ENCODE peak calls at places on chromosomes 3 and 15, in seven cellular contexts. One of them, this sample, is unnamed.

GRCh38 chr3:40505599-40506462 is at the start of gene ZNF620:
- DNase-seq in A549: peak; percentile 62
- DNase-seq in vagina: no peak
- DNase-seq in psoas muscle: peak; percentile 86
- DNase-seq in Panc1: no peak
- DNase-seq in gastrocnemius medialis: peak; percentile 41
- DNase-seq in cardiac muscle cell: peak; percentile 96
- DNase-seq in this sample: peak; percentile 90

GRCh38 chr3:99503350-99503749 is 135.0 kb upstream of the COL8A1 start:
- DNase-seq in A549: no peak
- DNase-seq in Panc1: no peak
- DNase-seq in psoas muscle: peak; percentile 48
- DNase-seq in gastrocnemius medialis: no peak
- DNase-seq in vagina: no peak
- DNase-seq in cardiac muscle cell: no peak
- DNase-seq in this sample: no peak

GRCh38 chr15:89486726-89487050 is 9.7 kb downstream of the RHCG start:
- DNase-seq in psoas muscle: no peak
- DNase-seq in vagina: no peak
- DNase-seq in gastrocnemius medialis: no peak
- DNase-seq in Panc1: no peak
- DNase-seq in cardiac muscle cell: no peak
- DNase-seq in A549: no peak
- DNase-seq in this sample: peak; percentile 22

GRCh38 chr3:52259035-52259434 is 13.5 kb downstream of the PPM1M start:
- DNase-seq in psoas muscle: no peak
- DNase-seq in A549: no peak
- DNase-seq in vagina: no peak
- DNase-seq in gastrocnemius medialis: no peak
- DNase-seq in Panc1: no peak
- DNase-seq in cardiac muscle cell: no peak
- DNase-seq in this sample: no peak

GRCh38 chr15:57696146-57696545 is 10.4 kb upstream of the POLR2M start:
- DNase-seq in vagina: no peak
- DNase-seq in psoas muscle: no peak
- DNase-seq in Panc1: no peak
- DNase-seq in A549: no peak
- DNase-seq in gastrocnemius medialis: no peak
- DNase-seq in cardiac muscle cell: no peak
- DNase-seq in this sample: no peak

GRCh38 chr15:80484312-80484981 is 80.3 kb downstream of the ARNT2 start:
- DNase-seq in psoas muscle: no peak
- DNase-seq in Panc1: no peak
- DNase-seq in vagina: no peak
- DNase-seq in cardiac muscle cell: no peak
- DNase-seq in gastrocnemius medialis: no peak
- DNase-seq in A549: no peak
- DNase-seq in this sample: no peak

GRCh38 chr3:58164199-58164879 is 46.4 kb downstream of the DNASE1L3 start:
- DNase-seq in vagina: no peak
- DNase-seq in gastrocnemius medialis: no peak
- DNase-seq in psoas muscle: no peak
- DNase-seq in cardiac muscle cell: no peak
- DNase-seq in A549: peak; percentile 72
- DNase-seq in Panc1: peak; percentile 72
- DNase-seq in this sample: peak; percentile 84

GRCh38 chr3:82643948-82644347 is 882.5 kb upstream of the GBE1 start:
- DNase-seq in vagina: no peak
- DNase-seq in cardiac muscle cell: peak; percentile 45
- DNase-seq in gastrocnemius medialis: no peak
- DNase-seq in Panc1: no peak
- DNase-seq in A549: no peak
- DNase-seq in psoas muscle: no peak
- DNase-seq in this sample: peak; percentile 46

GRCh38 chr15:101805605-101806345 is 2.5 kb downstream of the OR4F6 start:
- DNase-seq in vagina: no peak
- DNase-seq in cardiac muscle cell: no peak
- DNase-seq in psoas muscle: no peak
- DNase-seq in gastrocnemius medialis: no peak
- DNase-seq in Panc1: no peak
- DNase-seq in A549: no peak
- DNase-seq in this sample: no peak

GRCh38 chr15:25798207-25798931 is 64.8 kb downstream of the ATP10A start:
- DNase-seq in vagina: no peak
- DNase-seq in psoas muscle: no peak
- DNase-seq in gastrocnemius medialis: no peak
- DNase-seq in Panc1: no peak
- DNase-seq in A549: no peak
- DNase-seq in cardiac muscle cell: no peak
- DNase-seq in this sample: no peak

GRCh38 chr3:183098538-183099025 is 714 bp downstream of the MCCC1 start:
- DNase-seq in cardiac muscle cell: no peak
- DNase-seq in vagina: no peak
- DNase-seq in psoas muscle: no peak
- DNase-seq in gastrocnemius medialis: no peak
- DNase-seq in Panc1: no peak
- DNase-seq in A549: no peak
- DNase-seq in this sample: no peak

GRCh38 chr15:33699691-33700447 is 268.4 kb upstream of the CHRM5 start:
- DNase-seq in Panc1: no peak
- DNase-seq in A549: no peak
- DNase-seq in gastrocnemius medialis: no peak
- DNase-seq in vagina: no peak
- DNase-seq in psoas muscle: no peak
- DNase-seq in cardiac muscle cell: peak; percentile 37
- DNase-seq in this sample: no peak

GRCh38 chr3:71066849-71067261 is 516.7 kb downstream of the FOXP1 start:
- DNase-seq in gastrocnemius medialis: no peak
- DNase-seq in A549: no peak
- DNase-seq in Panc1: no peak
- DNase-seq in psoas muscle: no peak
- DNase-seq in cardiac muscle cell: no peak
- DNase-seq in vagina: no peak
- DNase-seq in this sample: no peak

GRCh38 chr15:33292718-33293307 is 18.0 kb upstream of the RYR3 start:
- DNase-seq in psoas muscle: no peak
- DNase-seq in cardiac muscle cell: peak; percentile 84
- DNase-seq in vagina: no peak
- DNase-seq in Panc1: peak; percentile 32
- DNase-seq in gastrocnemius medialis: no peak
- DNase-seq in A549: peak; percentile 59
- DNase-seq in this sample: peak; percentile 82

GRCh38 chr3:50630916-50631315 is 14.0 kb downstream of the MAPKAPK3 start:
- DNase-seq in vagina: no peak
- DNase-seq in cardiac muscle cell: no peak
- DNase-seq in Panc1: no peak
- DNase-seq in A549: no peak
- DNase-seq in gastrocnemius medialis: no peak
- DNase-seq in psoas muscle: no peak
- DNase-seq in this sample: no peak

GRCh38 chr3:125048282-125048681 is 7.5 kb downstream of the HEG1 start:
- DNase-seq in psoas muscle: no peak
- DNase-seq in Panc1: no peak
- DNase-seq in cardiac muscle cell: no peak
- DNase-seq in gastrocnemius medialis: no peak
- DNase-seq in A549: no peak
- DNase-seq in vagina: no peak
- DNase-seq in this sample: no peak

GRCh38 chr3:126939347-126939735 is 43.6 kb upstream of the PLXNA1 start:
- DNase-seq in gastrocnemius medialis: no peak
- DNase-seq in psoas muscle: no peak
- DNase-seq in A549: no peak
- DNase-seq in Panc1: no peak
- DNase-seq in vagina: no peak
- DNase-seq in cardiac muscle cell: peak; percentile 36
- DNase-seq in this sample: no peak

GRCh38 chr3:197329382-197329781 is 31.0 kb upstream of the DLG1 start:
- DNase-seq in vagina: no peak
- DNase-seq in gastrocnemius medialis: no peak
- DNase-seq in psoas muscle: no peak
- DNase-seq in Panc1: no peak
- DNase-seq in cardiac muscle cell: no peak
- DNase-seq in A549: no peak
- DNase-seq in this sample: no peak

GRCh38 chr3:197327701-197328100 is 29.3 kb upstream of the DLG1 start:
- DNase-seq in psoas muscle: no peak
- DNase-seq in vagina: no peak
- DNase-seq in A549: no peak
- DNase-seq in cardiac muscle cell: no peak
- DNase-seq in gastrocnemius medialis: peak; percentile 20
- DNase-seq in Panc1: no peak
- DNase-seq in this sample: no peak

GRCh38 chr3:197328198-197328597 is 29.8 kb upstream of the DLG1 start:
- DNase-seq in gastrocnemius medialis: no peak
- DNase-seq in cardiac muscle cell: no peak
- DNase-seq in Panc1: no peak
- DNase-seq in psoas muscle: no peak
- DNase-seq in vagina: no peak
- DNase-seq in A549: no peak
- DNase-seq in this sample: no peak

GRCh38 chr3:197333901-197334639 is 35.7 kb upstream of the DLG1 start:
- DNase-seq in A549: no peak
- DNase-seq in vagina: no peak
- DNase-seq in psoas muscle: no peak
- DNase-seq in cardiac muscle cell: peak; percentile 42
- DNase-seq in gastrocnemius medialis: no peak
- DNase-seq in Panc1: no peak
- DNase-seq in this sample: no peak

DNA sequence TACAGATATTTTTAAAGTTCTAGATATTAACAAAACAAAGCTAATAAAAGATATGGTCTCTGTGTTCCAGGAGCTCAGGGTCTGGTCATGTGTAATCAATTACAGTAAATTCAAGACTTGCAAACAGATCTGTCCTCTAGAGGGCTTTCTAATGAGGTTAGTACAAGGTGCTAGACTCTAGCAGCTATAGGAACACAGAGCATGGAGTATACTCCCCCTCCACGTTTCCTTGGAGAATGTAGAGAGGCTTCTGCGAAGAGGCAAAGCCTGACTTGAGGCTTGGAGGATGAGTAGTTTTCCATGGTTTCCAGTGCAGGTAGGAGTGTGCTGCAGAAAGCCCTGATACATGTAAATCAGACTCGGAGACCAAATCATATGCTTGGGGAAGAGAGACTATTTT is 32.7 kb upstream of the DLG1 start:
- DNase-seq in A549: no peak
- DNase-seq in vagina: no peak
- DNase-seq in gastrocnemius medialis: no peak
- DNase-seq in Panc1: no peak
- DNase-seq in cardiac muscle cell: no peak
- DNase-seq in psoas muscle: no peak
- DNase-seq in this sample: no peak
- TF ChIP-seq CTCF in A549: no peak
- TF ChIP-seq CTCF in vagina: no peak
- TF ChIP-seq CTCF in gastrocnemius medialis: no peak
- TF ChIP-seq CTCF in Panc1: no peak
- TF ChIP-seq CTCF in cardiac muscle cell: peak; percentile 26
- TF ChIP-seq CTCF in psoas muscle: no peak
- TF ChIP-seq CTCF in this sample: no peak

GRCh38 chr15:100041380-100041779 is 300.4 kb downstream of the ADAMTS17 start:
- DNase-seq in Panc1: no peak
- DNase-seq in psoas muscle: no peak
- DNase-seq in A549: no peak
- DNase-seq in vagina: no peak
- DNase-seq in cardiac muscle cell: no peak
- DNase-seq in gastrocnemius medialis: no peak
- DNase-seq in this sample: no peak

GRCh38 chr15:100039994-100040393 is 301.8 kb downstream of the ADAMTS17 start:
- DNase-seq in A549: no peak
- DNase-seq in Panc1: no peak
- DNase-seq in cardiac muscle cell: peak; percentile 19
- DNase-seq in gastrocnemius medialis: no peak
- DNase-seq in psoas muscle: no peak
- DNase-seq in vagina: no peak
- DNase-seq in this sample: no peak

GRCh38 chr15:100043732-100044131 is 298.0 kb downstream of the ADAMTS17 start:
- DNase-seq in gastrocnemius medialis: no peak
- DNase-seq in cardiac muscle cell: no peak
- DNase-seq in Panc1: peak; percentile 1
- DNase-seq in A549: no peak
- DNase-seq in vagina: no peak
- DNase-seq in psoas muscle: no peak
- DNase-seq in this sample: no peak

GRCh38 chr15:100042558-100042957 is 299.2 kb downstream of the ADAMTS17 start:
- DNase-seq in gastrocnemius medialis: peak; percentile 64
- DNase-seq in Panc1: peak; percentile 12
- DNase-seq in cardiac muscle cell: no peak
- DNase-seq in vagina: no peak
- DNase-seq in A549: no peak
- DNase-seq in psoas muscle: peak; percentile 66
- DNase-seq in this sample: no peak

GRCh38 chr15:100043069-100043641 is 298.6 kb downstream of the ADAMTS17 start:
- DNase-seq in vagina: no peak
- DNase-seq in psoas muscle: peak; percentile 78
- DNase-seq in A549: no peak
- DNase-seq in Panc1: peak; percentile 48
- DNase-seq in gastrocnemius medialis: peak; percentile 71
- DNase-seq in cardiac muscle cell: no peak
- DNase-seq in this sample: no peak
- H3K4me3 ChIP-seq in vagina: no peak overlapping the region
- H3K4me3 ChIP-seq in psoas muscle: peak overlapping the region; percentile 43
- H3K4me3 ChIP-seq in A549: no peak overlapping the region
- H3K4me3 ChIP-seq in Panc1: no peak overlapping the region
- H3K4me3 ChIP-seq in gastrocnemius medialis: peak overlapping the region; percentile 30
- H3K4me3 ChIP-seq in cardiac muscle cell: no peak overlapping the region
- H3K4me3 ChIP-seq in this sample: no peak overlapping the region

DNA sequence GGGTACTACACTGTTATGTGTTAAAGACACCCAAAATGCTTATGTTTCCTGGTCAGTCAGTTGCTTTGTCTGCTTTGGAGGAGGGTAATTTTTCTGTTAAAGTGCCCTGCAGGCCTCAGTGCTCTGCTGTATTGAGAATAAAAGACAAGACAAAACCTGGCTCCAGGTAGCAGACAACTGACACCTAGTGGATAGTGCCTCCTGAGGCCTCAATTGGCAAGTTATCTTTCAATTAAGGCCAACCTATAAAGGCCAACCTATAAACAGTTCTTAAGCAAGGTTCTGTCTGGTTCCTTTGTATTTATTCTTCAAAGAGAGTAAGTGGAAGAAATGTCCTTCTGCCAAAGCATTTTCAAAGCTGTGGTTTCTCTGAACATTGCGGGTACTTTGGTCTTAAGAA is 773.8 kb downstream of the MECOM start:
- DNase-seq in vagina: no peak
- DNase-seq in A549: no peak
- DNase-seq in psoas muscle: no peak
- DNase-seq in cardiac muscle cell: no peak
- DNase-seq in gastrocnemius medialis: no peak
- DNase-seq in Panc1: no peak
- DNase-seq in this sample: no peak
- TF ChIP-seq CTCF in vagina: no peak
- TF ChIP-seq CTCF in A549: no peak
- TF ChIP-seq CTCF in psoas muscle: no peak
- TF ChIP-seq CTCF in cardiac muscle cell: no peak
- TF ChIP-seq CTCF in gastrocnemius medialis: no peak
- TF ChIP-seq CTCF in Panc1: no peak
- TF ChIP-seq CTCF in this sample: no peak

DNA sequence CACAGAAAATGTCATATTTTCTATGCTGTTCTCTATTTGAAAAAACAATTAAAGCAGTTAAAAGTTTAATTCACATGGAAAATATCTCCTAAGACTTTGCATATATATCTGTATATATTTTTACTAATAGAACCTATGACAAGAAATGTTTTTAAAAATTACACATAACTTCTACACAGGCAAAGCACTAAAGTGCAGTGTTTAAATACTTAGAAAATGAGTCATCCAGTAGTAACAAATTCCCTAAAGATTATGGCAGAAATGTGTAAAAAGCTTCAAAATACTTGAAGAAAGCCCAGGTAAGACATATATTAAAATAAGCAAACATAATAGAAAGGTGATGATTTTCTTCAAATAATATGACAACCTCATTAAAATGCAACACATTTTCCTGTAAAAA is 236.6 kb downstream of the TBC1D5 start:
- DNase-seq in vagina: no peak
- DNase-seq in cardiac muscle cell: no peak
- DNase-seq in Panc1: no peak
- DNase-seq in gastrocnemius medialis: no peak
- DNase-seq in psoas muscle: no peak
- DNase-seq in A549: no peak
- DNase-seq in this sample: no peak
- H3K4me3 ChIP-seq in vagina: no peak overlapping the region
- H3K4me3 ChIP-seq in cardiac muscle cell: no peak overlapping the region
- H3K4me3 ChIP-seq in Panc1: no peak overlapping the region
- H3K4me3 ChIP-seq in gastrocnemius medialis: no peak overlapping the region
- H3K4me3 ChIP-seq in psoas muscle: no peak overlapping the region
- H3K4me3 ChIP-seq in A549: no peak overlapping the region
- H3K4me3 ChIP-seq in this sample: no peak overlapping the region

This sample was measured in testis.